ENCODE peak calls at places on chromosomes 11 and 22, in six cellular contexts. O is activated naive CD4-positive, alpha-beta T cell treated with anti-CD3 and anti-CD28 coated beads for 36 hours; J is NCI-H345; M is hypothalamus; B is GM23338; D is ELF-1. Z is an unnamed sample.

GRCh38 chr22:44839721-44840120 is 87.3 kb downstream of the ARHGAP8 start:
- DNase-seq in O (no peak), J (no peak), M (no peak), B (no peak), D (no peak), Z (no peak)

GRCh38 chr11:64064374-64065140 is 28.8 kb downstream of the FLRT1 start:
- DNase-seq in O (no peak), J (no peak), M (no peak), B (no peak), D (no peak), Z (no peak)

GRCh38 chr11:2299773-2300172 is 1.9 kb downstream of the C11orf21 start:
- DNase-seq in O (no peak), J (no peak), M (no peak), B (no peak), D (no peak), Z (no peak)

GRCh38 chr22:48742191-48742555 is 1085.5 kb downstream of the BRD1 start:
- DNase-seq in O (no peak), J (no peak), M (no peak), B (no peak), D (no peak), Z (no peak)

GRCh38 chr11:117072517-117073218 is 25.6 kb downstream of the SIK3 start:
- DNase-seq in O (no peak), J (no peak), M (no peak), B (no peak), D (no peak), Z (peak)

GRCh38 chr11:133811850-133812685 is 33.2 kb downstream of the SPATA19 start:
- DNase-seq in O (no peak), J (no peak), M (no peak), B (no peak), D (peak), Z (no peak)

GRCh38 chr11:123145220-123145619 is 49.8 kb downstream of the CLMP start:
- DNase-seq in O (no peak), J (no peak), M (no peak), B (no peak), D (no peak), Z (peak)

GRCh38 chr11:62124186-62125113 is 639 bp downstream of the INCENP start:
- DNase-seq in O (peak), J (no peak), M (no peak), B (peak), D (peak), Z (peak)

GRCh38 chr11:14148653-14149273 is 186.2 kb downstream of the SPON1 start:
- DNase-seq in O (no peak), J (peak), M (no peak), B (peak), D (no peak), Z (peak)

GRCh38 chr22:37794376-37794775 is 13.4 kb upstream of the GCAT start:
- DNase-seq in O (no peak), J (no peak), M (no peak), B (no peak), D (no peak), Z (no peak)

GRCh38 chr22:37119872-37120271 is 10.4 kb upstream of the TMPRSS6 start:
- DNase-seq in O (peak), J (no peak), M (no peak), B (no peak), D (no peak), Z (no peak)

GRCh38 chr11:46003647-46004046 is 81.2 kb downstream of the LARGE2 start:
- DNase-seq in O (no peak), J (no peak), M (no peak), B (peak), D (no peak), Z (peak)

GRCh38 chr22:37157516-37158289 is 8.0 kb upstream of the IL2RB start:
- DNase-seq in O (no peak), J (no peak), M (no peak), B (no peak), D (no peak), Z (no peak)

GRCh38 chr11:27398413-27398780 is 35.4 kb upstream of the CCDC34 start:
- DNase-seq in O (no peak), J (no peak), M (no peak), B (no peak), D (no peak), Z (no peak)

GRCh38 chr11:12489246-12489772 is 111.9 kb downstream of the PARVA start:
- DNase-seq in O (no peak), J (no peak), M (no peak), B (no peak), D (no peak), Z (no peak)

GRCh38 chr11:37264783-37265182 is 666.7 kb upstream of the RAG2 start:
- DNase-seq in O (no peak), J (no peak), M (no peak), B (no peak), D (no peak), Z (peak)

GRCh38 chr22:27662359-27663030 is 139.1 kb downstream of the MN1 start:
- DNase-seq in O (no peak), J (no peak), M (no peak), B (no peak), D (no peak), Z (peak)

GRCh38 chr11:121700968-121701367 is 248.2 kb upstream of the SORL1-AS1 start:
- DNase-seq in O (no peak), J (no peak), M (no peak), B (no peak), D (no peak), Z (no peak)

Z was measured in fibroblast of pulmonary artery.